ENCODE peak calls at places on chromosome 11, in seven cellular contexts. M is AG10803, U is GM12865, Y is psoas muscle, O is mucosa of descending colon, G is lung, R is kidney. P is an unnamed sample.
A peak's percentile ranks its signal among the peaks of the same experiment; 100 is the strongest.

GRCh38 chr11:100329352-100329751 is 357.7 kb upstream of the ARHGAP42 start:
- DNase-seq in Y (no peak), R (no peak), M (no peak), G (no peak), U (no peak), O (no peak), P (no peak)

GRCh38 chr11:33185756-33186155 is 24.5 kb upstream of the CSTF3 start:
- DNase-seq in G (no peak), O (no peak), U (no peak), R (no peak), M (no peak), Y (no peak), P (no peak)

GRCh38 chr11:37710031-37710430 is 1112.0 kb upstream of the RAG2 start:
- DNase-seq in Y (no peak), M (peak; percentile 26), U (no peak), R (no peak), O (no peak), G (no peak), P (peak; percentile 82)

GRCh38 chr11:120883404-120884135 is 140.3 kb upstream of the TBCEL start:
- DNase-seq in O (no peak), M (peak; percentile 59), R (peak; percentile 81), Y (no peak), U (no peak), G (no peak), P (peak; percentile 79)

GRCh38 chr11:6736495-6737121 is 35.2 kb downstream of the OR2AG2 start:
- DNase-seq in M (peak; percentile 15), U (peak; percentile 28), G (no peak), R (no peak), Y (no peak), O (no peak), P (peak; percentile 13)

GRCh38 chr11:35546317-35546716 is 20.9 kb upstream of the PAMR1 start:
- DNase-seq in R (no peak), O (no peak), M (no peak), U (no peak), G (no peak), Y (no peak), P (no peak)

GRCh38 chr11:43071338-43071737 is 240.5 kb upstream of the API5 start:
- DNase-seq in O (no peak), G (no peak), Y (no peak), R (no peak), U (no peak), M (no peak), P (no peak)

GRCh38 chr11:120985718-120986569 is 38.0 kb upstream of the TBCEL start:
- DNase-seq in O (peak; percentile 45), M (peak; percentile 45), U (peak; percentile 30), G (peak; percentile 54), Y (peak; percentile 61), R (peak; percentile 78), P (peak; percentile 25)

GRCh38 chr11:36441610-36442208 is 68.4 kb downstream of the TRAF6 start:
- DNase-seq in G (no peak), U (peak; percentile 53), R (no peak), Y (no peak), M (no peak), O (no peak), P (no peak)

GRCh38 chr11:112113539-112114457 is 27.1 kb downstream of the SDHD start:
- DNase-seq in G (no peak), Y (no peak), U (peak; percentile 51), O (no peak), R (no peak), M (peak; percentile 71), P (peak; percentile 76)

GRCh38 chr11:5291207-5291838 is 10.4 kb downstream of the OR51B4 start:
- DNase-seq in U (peak; percentile 61), O (no peak), R (no peak), M (peak; percentile 31), Y (no peak), G (no peak), P (peak; percentile 57)

GRCh38 chr11:126655807-126656128 is 300.3 kb downstream of the ST3GAL4 start:
- DNase-seq in G (no peak), R (no peak), M (no peak), Y (no peak), U (no peak), O (no peak), P (peak; percentile 28)

GRCh38 chr11:27812341-27812740 is 112.1 kb upstream of the BDNF start:
- DNase-seq in R (no peak), G (no peak), Y (no peak), U (no peak), O (no peak), M (no peak), P (peak; percentile 11)

GRCh38 chr11:27672836-27673464 is 27.3 kb downstream of the BDNF start:
- DNase-seq in U (no peak), G (no peak), Y (no peak), O (no peak), M (peak; percentile 50), R (no peak), P (peak; percentile 41)

GRCh38 chr11:34682822-34683221 is 61.9 kb downstream of the EHF start:
- DNase-seq in O (no peak), Y (no peak), U (no peak), G (no peak), M (peak; percentile 24), R (no peak), P (peak; percentile 65)

GRCh38 chr11:14234446-14234845 is 124.5 kb downstream of the RRAS2 start:
- DNase-seq in M (no peak), G (no peak), U (no peak), Y (no peak), R (no peak), O (no peak), P (no peak)

GRCh38 chr11:105693075-105693474 is 83.2 kb downstream of the GRIA4 start:
- DNase-seq in Y (no peak), G (no peak), R (no peak), U (no peak), O (no peak), M (no peak), P (no peak)

GRCh38 chr11:121394785-121395184 is 57.3 kb upstream of the SORL1 start:
- DNase-seq in U (no peak), M (no peak), G (no peak), R (no peak), Y (no peak), O (no peak), P (no peak)

GRCh38 chr11:119982517-119983239 is 155.2 kb downstream of the TRIM29 start:
- DNase-seq in O (no peak), R (no peak), G (no peak), Y (no peak), M (no peak), U (no peak), P (peak; percentile 7)

GRCh38 chr11:94933225-94934130 is 39.9 kb downstream of the CWC15 start:
- DNase-seq in O (no peak), R (no peak), Y (no peak), G (no peak), U (no peak), M (peak; percentile 98), P (peak; percentile 94)

GRCh38 chr11:70669281-70669680 is 271.0 kb downstream of the CTTN start:
- DNase-seq in M (no peak), U (no peak), Y (no peak), G (no peak), R (no peak), O (no peak), P (no peak)

GRCh38 chr11:17333799-17334586 is 17.6 kb upstream of the NCR3LG1 start:
- DNase-seq in U (no peak), G (no peak), O (no peak), M (no peak), R (no peak), Y (no peak), P (no peak)

GRCh38 chr11:134276396-134277175 is 407 bp downstream of the GLB1L3 start:
- DNase-seq in M (no peak), U (no peak), R (no peak), O (no peak), Y (no peak), G (no peak), P (no peak)

GRCh38 chr11:69661413-69661715 is 13.8 kb downstream of the LTO1 start:
- DNase-seq in G (no peak), M (no peak), O (no peak), U (no peak), Y (peak; percentile 15), R (peak; percentile 46), P (no peak)

GRCh38 chr11:47523491-47524199 is 29.3 kb downstream of the CELF1 start:
- DNase-seq in O (peak; percentile 60), G (no peak), M (peak; percentile 74), Y (no peak), R (no peak), U (peak; percentile 54), P (peak; percentile 78)
- H3K4me3 ChIP-seq in O (no peak overlapping the region), G (no peak overlapping the region), M (peak overlapping the region; percentile 15), Y (peak overlapping the region; percentile 58), R (no peak overlapping the region), U (peak overlapping the region; percentile 32), P (peak overlapping the region; percentile 38)

GRCh38 chr11:118151421-118151820 is 1.2 kb downstream of the SCN4B start:
- DNase-seq in O (no peak), U (no peak), Y (no peak), M (no peak), G (no peak), R (no peak), P (no peak)
- TF ChIP-seq CTCF in O (no peak), U (no peak), Y (no peak), M (no peak), G (no peak), R (no peak), P (no peak)

DNA sequence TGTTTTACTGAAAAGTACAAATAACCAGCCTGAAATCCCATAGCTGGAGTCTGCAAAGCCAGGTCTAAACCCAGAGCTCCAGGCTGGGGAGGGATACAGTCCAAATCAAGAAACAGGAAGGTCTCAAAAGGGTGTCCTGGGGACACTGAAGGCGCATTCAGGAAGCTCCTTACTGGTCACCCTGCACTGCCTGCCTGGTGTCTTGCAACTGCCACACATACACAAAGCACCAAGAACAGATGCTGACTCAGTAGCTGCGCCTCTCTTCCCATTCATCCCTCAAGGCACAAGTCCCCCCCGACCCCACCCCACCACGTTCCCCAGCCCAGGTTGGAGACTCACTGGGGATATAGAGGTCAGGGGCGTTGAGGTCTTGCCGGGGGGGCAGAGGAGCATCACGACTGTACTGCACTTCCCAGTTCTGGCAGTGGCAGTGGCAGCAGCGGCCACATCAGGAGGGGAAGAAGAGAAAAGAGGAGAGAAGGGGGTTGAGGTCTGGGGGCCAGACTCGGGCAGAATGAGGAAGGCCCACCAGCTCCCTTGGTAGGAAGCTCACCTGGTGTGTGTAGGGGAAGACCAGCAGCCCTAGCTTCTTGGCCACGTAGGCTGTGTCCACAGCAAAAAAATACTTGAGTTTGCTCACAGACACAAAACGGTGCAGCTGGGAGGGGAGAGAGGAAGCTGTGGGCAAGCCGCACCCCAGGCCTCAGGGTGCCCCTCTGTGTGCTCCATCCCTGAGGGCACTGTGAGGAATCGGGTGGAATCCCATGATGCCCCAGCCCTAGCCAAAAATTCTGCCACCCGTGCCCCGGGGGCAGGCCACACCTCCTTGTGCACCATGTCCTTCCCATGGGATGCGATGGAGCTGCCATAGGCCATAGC is 1.4 kb downstream of the YIF1A start:
- DNase-seq in G (no peak), U (no peak), M (no peak), R (peak; percentile 69), O (no peak), Y (no peak), P (no peak)
- H3K4me3 ChIP-seq in G (peak overlapping the region; percentile 90), U (peak overlapping the region; percentile 80), M (peak overlapping the region; percentile 91), R (peak overlapping the region; percentile 81), O (no peak overlapping the region), Y (peak overlapping the region; percentile 96), P (peak overlapping the region; percentile 92)

GRCh38 chr11:132158696-132159095 is 788.3 kb downstream of the NTM start:
- DNase-seq in U (no peak), G (no peak), M (no peak), R (no peak), O (no peak), Y (no peak), P (no peak)

GRCh38 chr11:132161538-132161937 is 791.1 kb downstream of the NTM start:
- DNase-seq in U (no peak), Y (no peak), O (no peak), G (no peak), R (no peak), M (no peak), P (no peak)

GRCh38 chr11:132158091-132158490 is 787.7 kb downstream of the NTM start:
- DNase-seq in Y (no peak), O (peak; percentile 28), G (no peak), U (peak; percentile 48), M (peak; percentile 3), R (no peak), P (no peak)
- TF ChIP-seq CTCF in Y (no peak), O (no peak), G (no peak), U (peak; percentile 55), M (peak; percentile 45), R (peak; percentile 14), P (peak; percentile 30)

P was measured in fibroblast of the aortic adventitia.